ENCODE peak calls at places on chromosome 21, in five cellular contexts. D, J, Q, V and I are unnamed samples.

GRCh38 chr21:41518757-41519156 is 10.8 kb upstream of the TMPRSS2 start:
- DNase-seq in V (no peak), Q (no peak), J (no peak), D (no peak), I (no peak)

GRCh38 chr21:28227881-28228623 is 764.6 kb downstream of the LTN1 start:
- DNase-seq in D (no peak), V (no peak), Q (no peak), J (no peak), I (no peak)

GRCh38 chr21:32233055-32233546 is 45.7 kb downstream of the MIS18A start:
- DNase-seq in J (no peak), D (no peak), Q (no peak), V (no peak), I (no peak)

GRCh38 chr21:29682800-29683199 is 257.0 kb downstream of the GRIK1 start:
- DNase-seq in V (no peak), D (no peak), J (no peak), Q (no peak), I (no peak)

GRCh38 chr21:35257413-35257812 is 208.3 kb upstream of the RUNX1 start:
- DNase-seq in V (no peak), J (peak), Q (no peak), D (peak), I (no peak)

GRCh38 chr21:32403201-32403701 is 9.3 kb upstream of the EVA1C start:
- DNase-seq in Q (peak), D (peak), V (no peak), J (peak), I (no peak)

GRCh38 chr21:15430023-15430422 is 299.8 kb upstream of the USP25 start:
- DNase-seq in J (no peak), D (no peak), Q (no peak), V (no peak), I (no peak)

GRCh38 chr21:28333455-28334108 is 659.1 kb downstream of the LTN1 start:
- DNase-seq in V (no peak), Q (no peak), D (no peak), J (no peak), I (no peak)

GRCh38 chr21:42654179-42654912 is 925 bp downstream of the PDE9A start:
- DNase-seq in J (no peak), V (no peak), Q (no peak), D (no peak), I (no peak)

GRCh38 chr21:28959367-28960099 is 33.1 kb downstream of the LTN1 start:
- DNase-seq in J (no peak), D (no peak), Q (no peak), V (no peak), I (no peak)

GRCh38 chr21:42406201-42406601 is 2.5 kb downstream of the UBASH3A start:
- DNase-seq in J (no peak), Q (no peak), V (no peak), D (no peak), I (no peak)

GRCh38 chr21:8993943-8994639 is 1527.3 kb upstream of the TPTE start:
- DNase-seq in Q (no peak), D (no peak), J (no peak), V (no peak), I (no peak)

GRCh38 chr21:16420086-16420724 is 690.4 kb downstream of the USP25 start:
- DNase-seq in D (peak), J (peak), Q (no peak), V (no peak), I (no peak)

GRCh38 chr21:17002628-17003027 is 510.2 kb upstream of the CXADR start:
- DNase-seq in J (no peak), D (no peak), Q (no peak), V (no peak), I (no peak)

GRCh38 chr21:27480841-27481261 is 514.0 kb upstream of the ADAMTS5 start:
- DNase-seq in J (no peak), D (no peak), Q (no peak), V (no peak), I (no peak)

GRCh38 chr21:27085387-27085786 is 118.5 kb upstream of the ADAMTS5 start:
- DNase-seq in V (no peak), D (no peak), J (no peak), Q (no peak), I (no peak)

GRCh38 chr21:43020771-43021170 is 46.4 kb downstream of the PKNOX1 start:
- DNase-seq in D (no peak), J (no peak), V (no peak), Q (no peak), I (no peak)

GRCh38 chr21:17688912-17689874 is 76.5 kb upstream of the BTG3 start:
- DNase-seq in Q (peak), V (no peak), D (peak), J (peak), I (no peak)

GRCh38 chr21:42218836-42219605 is at the start of gene ABCG1:
- DNase-seq in D (no peak), V (no peak), J (peak), Q (peak), I (no peak)

GRCh38 chr21:28454978-28455600 is 537.6 kb downstream of the LTN1 start:
- DNase-seq in J (no peak), D (no peak), Q (no peak), V (no peak), I (no peak)

GRCh38 chr21:15850645-15851044 is 120.9 kb downstream of the USP25 start:
- DNase-seq in V (no peak), J (no peak), Q (no peak), D (no peak), I (no peak)

GRCh38 chr21:31713973-31714740 is 17.8 kb downstream of the SCAF4 start:
- DNase-seq in J (no peak), Q (no peak), V (no peak), D (no peak), I (no peak)

GRCh38 chr21:35323947-35324346 is 274.8 kb upstream of the RUNX1 start:
- DNase-seq in V (no peak), J (peak), Q (no peak), D (no peak), I (no peak)

DNA sequence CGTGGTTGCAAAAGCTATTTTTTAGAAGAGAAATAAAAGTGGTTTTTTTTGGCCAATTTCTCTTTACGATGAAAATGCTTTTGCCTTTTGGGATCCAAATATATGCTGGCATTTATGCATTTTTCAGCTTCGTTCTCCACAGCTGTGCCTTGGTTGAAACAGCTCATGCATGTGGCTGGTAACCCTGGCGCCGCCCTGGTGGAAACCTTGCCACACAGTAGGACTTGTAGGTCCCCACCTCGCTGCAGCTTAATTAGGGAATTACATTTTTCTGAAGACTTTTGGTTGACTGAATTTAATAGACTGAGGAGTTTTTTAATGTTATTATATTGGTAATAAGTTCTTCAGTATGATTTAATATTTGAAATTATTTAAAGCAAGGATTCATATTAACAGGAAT is 12.7 kb upstream of the PCP4 start:
- DNase-seq in V (no peak), Q (peak), J (no peak), D (no peak), I (no peak)
- TF ChIP-seq CTCF in V (no peak), Q (no peak), J (no peak), D (no peak), I (no peak)

DNA sequence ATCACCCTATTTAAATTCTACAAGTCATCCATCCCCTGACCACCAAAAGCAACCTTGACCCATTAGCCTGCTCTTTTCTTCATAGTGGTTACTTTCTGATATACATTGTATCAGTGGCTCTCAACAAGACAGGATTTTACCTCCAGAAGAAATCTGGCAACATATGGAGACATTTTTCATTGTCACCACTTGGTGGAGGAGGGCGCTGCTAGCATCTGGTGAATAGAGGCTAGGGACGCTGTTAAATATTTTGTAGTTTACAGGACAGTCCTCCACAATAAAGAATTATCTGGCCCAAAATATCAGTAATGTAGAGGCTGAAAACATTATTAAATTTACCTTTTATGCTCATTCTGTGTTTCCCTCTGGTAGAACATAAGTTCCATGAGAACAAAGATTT is 6.1 kb downstream of the HSPA13 start:
- DNase-seq in D (no peak), Q (no peak), J (no peak), V (no peak), I (no peak)
- TF ChIP-seq CTCF in D (no peak), Q (no peak), J (no peak), V (peak), I (no peak)

GRCh38 chr21:45234127-45234526 is 53.6 kb downstream of the POFUT2 start:
- DNase-seq in D (no peak), Q (no peak), V (no peak), J (no peak), I (no peak)
- TF ChIP-seq CTCF in D (no peak), Q (no peak), V (no peak), J (no peak), I (no peak)

GRCh38 chr21:33428669-33429068 is 25.5 kb downstream of the IFNGR2 start:
- DNase-seq in J (no peak), D (peak), Q (no peak), V (no peak), I (no peak)

GRCh38 chr21:33425825-33426224 is 22.6 kb downstream of the IFNGR2 start:
- DNase-seq in D (no peak), V (no peak), J (no peak), Q (no peak), I (no peak)

GRCh38 chr21:33424214-33424613 is 21.0 kb downstream of the IFNGR2 start:
- DNase-seq in Q (no peak), D (no peak), V (no peak), J (no peak), I (no peak)

GRCh38 chr21:33430858-33431257 is 27.6 kb downstream of the IFNGR2 start:
- DNase-seq in D (no peak), Q (no peak), J (no peak), V (no peak), I (no peak)

DNA sequence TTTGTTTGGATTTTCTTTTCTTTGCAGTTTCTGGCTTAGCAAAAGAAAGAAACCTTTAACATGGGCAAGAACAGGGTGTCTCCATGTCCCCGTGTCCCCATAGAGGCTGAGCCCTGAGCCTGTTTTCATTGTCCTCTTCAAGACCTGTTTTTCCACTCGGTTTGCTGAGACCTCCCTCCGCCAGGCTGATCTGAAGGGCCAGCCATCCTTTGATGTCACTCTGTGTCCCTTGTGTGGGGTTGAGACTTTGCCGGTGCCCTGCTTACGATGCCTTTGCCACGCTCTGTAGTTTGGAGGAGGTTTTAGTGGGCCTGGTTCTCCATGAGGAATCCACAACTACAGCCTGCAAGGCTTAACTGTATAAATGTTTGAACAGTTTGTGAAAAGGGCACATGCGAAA is 23.8 kb downstream of the IFNGR2 start:
- DNase-seq in J (no peak), D (no peak), Q (no peak), V (no peak), I (no peak)
- TF ChIP-seq CTCF in J (no peak), D (no peak), Q (no peak), V (no peak), I (no peak)

GRCh38 chr21:34242973-34243372 is 120.8 kb upstream of the KCNE2 start:
- DNase-seq in J (no peak), Q (no peak), V (no peak), D (no peak), I (peak)

DNA sequence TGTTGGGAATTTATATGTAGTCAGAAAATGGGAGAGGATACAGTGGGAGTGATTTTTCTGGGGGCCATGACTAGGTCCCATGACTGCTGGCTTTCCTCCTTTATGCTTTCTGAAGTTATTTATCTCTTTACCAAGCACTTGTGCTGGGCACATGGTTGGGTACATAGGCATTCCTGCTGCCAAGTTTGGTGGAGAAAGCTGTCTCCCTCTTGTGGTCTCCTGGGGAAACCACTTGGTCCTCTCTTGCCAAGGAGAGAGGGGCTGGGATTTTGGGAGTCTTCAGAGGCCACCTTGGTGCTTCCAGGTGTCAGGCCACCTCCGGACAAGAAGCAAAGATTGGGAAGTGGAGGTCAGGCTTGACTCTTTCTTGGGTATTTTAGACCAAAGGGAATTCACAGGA is 120.2 kb upstream of the KCNE2 start:
- DNase-seq in D (peak), V (no peak), Q (peak), J (no peak), I (no peak)
- TF ChIP-seq CTCF in D (no peak), V (peak), Q (peak), J (peak), I (no peak)

DNA sequence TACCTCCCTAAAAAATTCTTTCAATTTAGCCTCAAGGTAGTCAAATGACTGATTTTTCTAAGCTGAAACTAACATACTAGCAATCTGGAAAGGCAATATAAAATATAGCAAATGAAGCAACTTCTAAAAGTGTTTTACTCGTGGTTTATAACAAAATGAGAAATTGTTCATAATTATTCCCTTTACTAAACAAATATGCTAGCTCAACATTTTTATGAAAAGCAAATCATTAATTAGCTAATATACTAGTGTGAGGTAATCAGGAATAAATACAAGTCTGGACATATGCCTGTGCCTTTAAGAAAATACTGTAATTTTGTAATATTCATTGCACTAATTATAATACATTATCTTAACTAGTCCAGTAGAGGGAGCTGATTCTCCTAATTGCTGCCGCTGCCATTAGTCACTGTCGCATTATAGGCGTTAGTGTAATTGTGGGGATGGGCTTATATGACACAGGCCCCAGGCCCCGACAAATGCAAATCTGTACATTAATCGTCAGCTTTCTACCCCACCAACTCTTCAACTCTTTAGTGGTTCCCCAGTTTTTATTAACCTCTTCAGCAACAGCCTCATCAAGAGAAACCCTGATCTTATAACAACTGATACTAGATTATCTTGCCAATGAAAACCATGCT is 160.9 kb downstream of the GABPA start:
- DNase-seq in J (no peak), D (no peak), V (no peak), Q (no peak), I (no peak)
- TF ChIP-seq CTCF in J (peak), D (no peak), V (peak), Q (peak), I (peak)

DNA sequence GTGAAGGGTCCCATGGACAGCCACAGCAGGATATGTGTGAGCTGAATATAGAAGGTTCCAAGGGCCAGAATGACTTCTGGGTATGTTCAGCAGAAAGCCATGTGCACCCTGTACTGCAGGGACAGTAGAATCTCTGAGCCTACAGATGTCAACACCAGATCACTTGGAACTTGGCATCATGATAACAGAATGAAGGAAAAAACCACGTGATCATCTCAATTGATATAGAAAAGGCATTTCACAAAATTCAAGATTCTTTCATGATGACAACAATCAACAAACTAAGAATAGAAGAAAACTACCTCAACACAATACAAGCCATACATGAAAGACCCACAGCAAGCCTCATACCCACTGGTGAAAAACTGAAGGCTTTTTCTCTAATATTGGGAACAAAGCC is 885 bp upstream of the KRTAP12-2 start:
- DNase-seq in J (no peak), D (no peak), V (no peak), Q (no peak), I (no peak)
- TF ChIP-seq CTCF in J (no peak), D (no peak), V (no peak), Q (no peak), I (no peak)

DNA sequence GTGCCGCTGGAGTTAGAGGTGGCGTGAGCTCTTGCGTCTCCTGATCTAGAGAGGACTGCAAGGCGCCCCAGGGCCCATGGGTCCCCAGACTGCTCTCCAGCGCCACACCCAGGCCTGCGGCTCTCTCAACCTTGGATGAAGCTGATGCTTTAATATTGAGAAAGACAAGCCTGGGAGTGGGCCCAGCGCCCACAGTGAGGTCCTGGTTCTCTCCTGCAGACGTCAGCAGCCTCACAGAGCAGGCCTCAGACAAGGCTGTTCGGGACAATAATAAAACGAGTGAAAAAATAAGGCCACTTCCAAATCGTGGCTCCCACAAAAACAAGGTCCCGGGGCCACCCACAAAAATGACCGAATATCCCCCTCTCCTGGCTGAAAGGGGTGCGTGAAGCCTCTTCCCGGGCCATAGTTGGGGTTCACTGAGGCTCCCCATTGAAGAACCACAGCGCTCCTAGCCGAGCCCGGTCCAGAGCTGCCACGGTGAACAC is 6.0 kb upstream of the DNMT3L start:
- DNase-seq in V (no peak), D (no peak), J (no peak), Q (peak), I (no peak)
- TF ChIP-seq CTCF in V (no peak), D (no peak), J (peak), Q (peak), I (no peak)

GRCh38 chr21:36745459-36745858 is 46.5 kb downstream of the SIM2 start:
- DNase-seq in V (no peak), D (no peak), J (no peak), Q (no peak), I (no peak)

GRCh38 chr21:36747815-36748381 is 49.0 kb downstream of the SIM2 start:
- DNase-seq in Q (peak), J (peak), D (no peak), V (peak), I (no peak)

GRCh38 chr21:36749935-36750578 is 51.1 kb downstream of the SIM2 start:
- DNase-seq in D (no peak), V (no peak), Q (peak), J (no peak), I (no peak)

GRCh38 chr21:36744560-36745231 is 45.8 kb downstream of the SIM2 start:
- DNase-seq in J (peak), Q (no peak), V (no peak), D (no peak), I (no peak)

DNA sequence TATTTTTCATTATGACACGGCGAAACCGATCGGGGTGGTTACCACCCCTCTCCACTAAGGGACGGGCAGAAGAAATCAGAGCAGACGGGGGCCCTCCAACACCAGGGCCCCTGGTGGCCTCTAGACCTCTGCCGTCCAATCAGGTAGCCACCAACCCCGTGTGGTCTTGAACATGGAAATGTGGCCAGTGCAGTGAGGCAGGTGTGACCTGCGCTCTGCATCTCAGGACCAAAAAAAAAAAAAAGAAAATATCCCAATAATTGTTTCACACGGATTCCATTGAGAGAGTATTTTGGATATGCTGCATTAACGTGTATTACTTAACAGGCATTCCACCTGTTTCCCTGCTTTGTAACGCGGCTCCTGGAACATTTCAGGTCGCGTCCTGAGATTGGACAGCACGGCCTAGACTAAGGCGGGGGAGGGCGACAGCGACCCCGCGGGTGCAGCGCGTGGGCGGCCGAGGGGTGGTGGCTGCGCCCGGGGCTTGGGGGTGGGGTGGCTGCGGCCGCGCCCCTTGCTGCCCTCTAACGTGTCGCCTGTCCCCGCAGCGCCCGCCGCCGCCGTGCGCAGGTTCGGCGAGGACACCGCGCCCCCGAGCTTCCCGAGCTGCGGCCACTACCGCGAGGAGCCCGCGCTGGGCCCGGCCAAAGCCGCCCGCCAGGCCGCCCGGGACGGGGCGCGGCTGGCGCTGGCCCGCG is 48.3 kb downstream of the SIM2 start:
- DNase-seq in V (no peak), Q (peak), J (peak), D (no peak), I (no peak)
- TF ChIP-seq CTCF in V (peak), Q (no peak), J (no peak), D (no peak), I (no peak)

GRCh38 chr21:23694396-23694795 is 1912.9 kb downstream of the MRPL39 start:
- DNase-seq in Q (no peak), D (no peak), V (no peak), J (no peak), I (no peak)
- TF ChIP-seq CTCF in Q (no peak), D (no peak), V (no peak), J (peak), I (no peak)